ENCODE peak calls at places on chromosomes 3 and 15, in ten cellular contexts. P is fibroblast of lung, Y is tibial artery, Q is AG04449, J is fibroblast of villous mesenchyme, S is PC-3, I is psoas muscle, K is neural progenitor cell, Z is GM12878, L is stomach. R is an unnamed sample.

GRCh38 chr3:189235214-189235613 is 63.4 kb downstream of the TPRG1 start:
- DNase-seq in P (no peak), Y (no peak), Q (no peak), J (no peak), S (no peak), I (no peak), K (no peak), Z (no peak), L (no peak), R (no peak)

GRCh38 chr15:58924326-58924725 is 9.2 kb downstream of the SLTM start:
- DNase-seq in P (peak), Y (no peak), Q (no peak), J (peak), S (no peak), I (no peak), K (no peak), Z (no peak), L (no peak), R (no peak)

GRCh38 chr15:96331141-96331941 is 841 bp downstream of the NR2F2 start:
- DNase-seq in P (peak), Y (peak), Q (no peak), J (peak), S (peak), I (peak), K (peak), Z (no peak), L (no peak), R (no peak)

GRCh38 chr3:109702252-109702651 is 364.9 kb upstream of the DPPA4 start:
- DNase-seq in P (peak), Y (no peak), Q (no peak), J (no peak), S (peak), I (no peak), K (no peak), Z (no peak), L (no peak), R (peak)

GRCh38 chr3:119301662-119302061 is 7.5 kb downstream of the ARHGAP31 start:
- DNase-seq in P (no peak), Y (no peak), Q (no peak), J (no peak), S (no peak), I (no peak), K (no peak), Z (no peak), L (no peak), R (no peak)

GRCh38 chr3:197445886-197446631 is 109.7 kb downstream of the BDH1 start:
- DNase-seq in P (no peak), Y (no peak), Q (no peak), J (no peak), S (no peak), I (no peak), K (peak), Z (no peak), L (no peak), R (no peak)

GRCh38 chr3:132448211-132448961 is 31.1 kb downstream of the DNAJC13 start:
- DNase-seq in P (peak), Y (peak), Q (no peak), J (peak), S (no peak), I (no peak), K (no peak), Z (peak), L (peak), R (no peak)

GRCh38 chr3:167100200-167100599 is 279.9 kb downstream of the ZBBX start:
- DNase-seq in P (no peak), Y (no peak), Q (no peak), J (no peak), S (no peak), I (no peak), K (no peak), Z (no peak), L (no peak), R (no peak)

GRCh38 chr15:31082771-31083393 is 18.6 kb downstream of the TRPM1 start:
- DNase-seq in P (peak), Y (no peak), Q (no peak), J (peak), S (peak), I (no peak), K (no peak), Z (no peak), L (peak), R (no peak)

GRCh38 chr3:55014081-55014480 is 86.2 kb upstream of the LRTM1 start:
- DNase-seq in P (no peak), Y (no peak), Q (no peak), J (no peak), S (no peak), I (no peak), K (no peak), Z (no peak), L (no peak), R (no peak)

DNA sequence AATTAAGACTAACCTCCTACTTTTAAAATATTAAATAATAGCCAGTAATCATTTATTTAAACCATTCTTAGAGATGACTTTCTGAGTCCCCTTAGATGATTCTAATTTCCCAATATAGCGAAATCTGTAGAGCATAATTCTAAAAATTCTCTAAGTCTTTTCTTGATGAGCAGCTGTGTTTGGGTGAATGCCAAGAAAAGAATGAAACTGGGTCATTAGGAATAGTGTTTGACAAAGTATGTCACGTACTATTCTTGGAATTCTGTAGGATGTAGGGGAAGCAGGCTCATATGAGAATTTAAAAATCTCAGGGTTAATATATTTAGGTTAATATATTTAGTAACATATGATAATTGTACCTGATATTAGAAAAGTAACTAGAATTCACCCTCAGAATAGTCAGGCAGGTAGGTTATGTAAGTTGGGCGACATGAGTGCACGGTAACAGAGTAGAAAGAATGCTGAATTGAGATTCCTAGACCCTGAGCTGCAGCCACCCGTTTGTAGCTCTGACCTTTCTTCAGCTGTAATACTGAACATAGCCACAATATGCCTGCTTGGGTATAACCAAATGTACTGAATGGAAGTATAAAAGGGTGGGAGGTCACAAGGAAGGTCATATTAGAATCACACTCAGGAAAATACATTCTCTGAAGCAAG is 524.3 kb downstream of the UNC13C start:
- DNase-seq in P (no peak), Y (no peak), Q (no peak), J (no peak), S (no peak), I (no peak), K (no peak), Z (no peak), L (no peak), R (no peak)
- TF ChIP-seq CTCF in P (no peak), Y (no peak), Q (no peak), J (no peak), S (no peak), I (no peak), K (no peak), Z (no peak), L (no peak), R (no peak)

GRCh38 chr15:85414495-85414894 is 34.1 kb downstream of the AKAP13 start:
- DNase-seq in P (peak), Y (no peak), Q (no peak), J (peak), S (peak), I (no peak), K (no peak), Z (no peak), L (no peak), R (peak)

GRCh38 chr15:85411992-85412538 is 31.7 kb downstream of the AKAP13 start:
- DNase-seq in P (peak), Y (no peak), Q (no peak), J (peak), S (peak), I (no peak), K (no peak), Z (no peak), L (no peak), R (peak)

GRCh38 chr15:85414037-85414436 is 33.6 kb downstream of the AKAP13 start:
- DNase-seq in P (no peak), Y (no peak), Q (no peak), J (no peak), S (no peak), I (no peak), K (no peak), Z (no peak), L (no peak), R (no peak)

GRCh38 chr15:85414991-85415390 is 34.6 kb downstream of the AKAP13 start:
- DNase-seq in P (no peak), Y (no peak), Q (no peak), J (no peak), S (no peak), I (no peak), K (no peak), Z (no peak), L (no peak), R (no peak)

GRCh38 chr15:85412956-85413854 is 32.8 kb downstream of the AKAP13 start:
- DNase-seq in P (peak), Y (peak), Q (peak), J (peak), S (peak), I (peak), K (no peak), Z (peak), L (peak), R (peak)
- H3K4me3 ChIP-seq in P (no peak), Y (no peak), Q (no peak), J (peak), S (no peak), I (no peak), K (no peak), Z (peak), L (no peak), R (no peak)

GRCh38 chr3:129005526-129006303 is 4.6 kb downstream of the EFCC1 start:
- DNase-seq in P (peak), Y (no peak), Q (no peak), J (peak), S (no peak), I (no peak), K (no peak), Z (no peak), L (peak), R (no peak)

GRCh38 chr3:129001817-129002572 is 891 bp downstream of the EFCC1 start:
- DNase-seq in P (no peak), Y (no peak), Q (no peak), J (no peak), S (no peak), I (no peak), K (peak), Z (no peak), L (no peak), R (no peak)

GRCh38 chr3:129004639-129005295 is 3.7 kb downstream of the EFCC1 start:
- DNase-seq in P (no peak), Y (no peak), Q (no peak), J (no peak), S (no peak), I (no peak), K (no peak), Z (no peak), L (no peak), R (no peak)

GRCh38 chr3:129002573-129003569 is 1.8 kb downstream of the EFCC1 start:
- DNase-seq in P (no peak), Y (no peak), Q (no peak), J (no peak), S (no peak), I (no peak), K (no peak), Z (no peak), L (no peak), R (no peak)

DNA sequence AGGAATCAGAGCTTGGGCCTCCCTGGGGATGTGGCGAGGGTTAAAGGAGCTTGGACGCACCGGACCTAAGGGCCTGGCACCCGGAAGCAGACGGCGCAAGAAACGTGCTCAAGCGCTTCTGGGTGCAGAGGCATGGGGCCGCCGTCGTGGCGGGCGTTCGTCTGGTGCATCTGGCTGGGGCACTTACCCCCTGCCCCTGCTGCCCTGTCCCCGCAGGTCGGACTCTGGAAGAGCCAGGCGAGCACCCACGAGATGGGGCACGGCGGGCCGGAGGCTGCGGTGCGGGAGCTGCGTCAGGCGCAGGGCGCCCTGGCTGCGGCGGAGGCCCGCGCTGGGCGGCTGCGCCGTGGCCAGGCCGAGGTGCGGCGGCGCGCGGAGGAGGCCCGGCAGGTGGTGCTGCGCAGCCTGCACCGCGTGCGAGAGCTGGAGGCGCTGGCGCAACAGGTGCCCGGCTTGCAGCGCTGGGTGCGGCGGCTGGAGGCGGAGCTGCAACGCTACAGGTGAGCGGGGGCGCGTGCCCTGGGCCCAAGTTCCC is 2.5 kb downstream of the EFCC1 start:
- DNase-seq in P (no peak), Y (no peak), Q (no peak), J (no peak), S (peak), I (no peak), K (peak), Z (no peak), L (peak), R (peak)
- TF ChIP-seq CTCF in P (no peak), Y (no peak), Q (no peak), J (no peak), S (no peak), I (no peak), K (no peak), Z (no peak), L (no peak), R (no peak)

GRCh38 chr3:43692971-43693370 is 2.2 kb downstream of the ABHD5 start:
- DNase-seq in P (no peak), Y (no peak), Q (no peak), J (no peak), S (no peak), I (no peak), K (no peak), Z (no peak), L (no peak), R (no peak)
- H3K4me3 ChIP-seq in P (peak), Y (no peak), Q (no peak), J (peak), S (peak), I (peak), K (no peak), Z (no peak), L (no peak), R (no peak)

GRCh38 chr15:29933043-29933442 is 110.8 kb upstream of the TJP1 start:
- DNase-seq in P (no peak), Y (no peak), Q (no peak), J (peak), S (no peak), I (no peak), K (no peak), Z (no peak), L (no peak), R (no peak)

GRCh38 chr15:29936353-29937049 is 114.2 kb upstream of the TJP1 start:
- DNase-seq in P (peak), Y (no peak), Q (no peak), J (peak), S (peak), I (no peak), K (no peak), Z (no peak), L (no peak), R (no peak)

GRCh38 chr15:29937956-29938355 is 115.7 kb upstream of the TJP1 start:
- DNase-seq in P (peak), Y (no peak), Q (peak), J (peak), S (peak), I (no peak), K (no peak), Z (no peak), L (no peak), R (no peak)

GRCh38 chr15:29934251-29934650 is 112.0 kb upstream of the TJP1 start:
- DNase-seq in P (peak), Y (no peak), Q (peak), J (peak), S (peak), I (no peak), K (no peak), Z (no peak), L (no peak), R (no peak)

DNA sequence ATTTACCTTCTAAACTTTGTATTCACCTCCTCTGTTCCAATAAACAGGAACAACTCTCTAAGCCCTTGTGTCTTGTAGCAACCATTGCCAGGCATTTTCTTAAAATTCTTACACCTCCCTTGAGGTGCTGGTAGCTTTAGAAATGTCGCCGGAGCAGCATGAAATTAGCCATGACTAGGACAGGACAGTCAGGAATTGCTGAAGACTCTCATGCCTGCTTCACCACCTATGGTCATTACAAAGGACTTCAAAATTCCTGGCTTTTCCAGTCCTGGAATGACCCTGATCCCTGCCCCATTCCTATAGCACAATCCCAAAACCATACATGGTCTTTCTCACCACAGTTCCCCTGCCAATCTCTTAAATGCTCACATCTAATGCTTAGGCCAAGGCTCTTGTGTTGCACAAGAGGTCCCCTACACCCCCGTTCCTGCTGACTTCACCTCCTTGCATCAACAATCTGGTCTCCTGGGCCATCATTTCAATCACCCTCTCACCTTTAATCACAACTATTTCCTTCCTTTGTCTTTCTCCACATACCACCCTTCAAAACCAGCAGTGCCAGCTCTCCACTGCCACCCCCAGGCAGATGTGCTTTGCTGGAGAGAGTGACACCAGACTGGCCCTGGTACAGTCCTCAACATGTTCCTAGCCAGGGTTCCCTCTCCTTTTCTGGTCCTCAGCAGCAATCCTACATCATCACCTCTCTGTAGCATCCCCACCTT is 113.2 kb upstream of the TJP1 start:
- DNase-seq in P (no peak), Y (no peak), Q (no peak), J (no peak), S (peak), I (no peak), K (no peak), Z (no peak), L (peak), R (no peak)
- TF ChIP-seq CTCF in P (peak), Y (peak), Q (no peak), J (peak), S (peak), I (no peak), K (no peak), Z (no peak), L (no peak), R (no peak)

GRCh38 chr15:74131618-74132191 is 1.3 kb downstream of the ISLR2 start:
- DNase-seq in P (no peak), Y (no peak), Q (no peak), J (no peak), S (no peak), I (no peak), K (no peak), Z (no peak), L (no peak), R (no peak)
- H3K4me3 ChIP-seq in P (no peak), Y (no peak), Q (no peak), J (no peak), S (no peak), I (peak), K (no peak), Z (no peak), L (no peak), R (no peak)

GRCh38 chr15:75685195-75685594 is 27.5 kb downstream of the CSPG4 start:
- DNase-seq in P (no peak), Y (no peak), Q (no peak), J (no peak), S (no peak), I (no peak), K (no peak), Z (no peak), L (no peak), R (no peak)
- TF ChIP-seq CTCF in P (no peak), Y (no peak), Q (no peak), J (no peak), S (no peak), I (no peak), K (no peak), Z (no peak), L (no peak), R (no peak)